ENCODE peak calls at places on chromosomes 11 and 22, in ten cellular contexts. G, Y, F, R, N, X, J, Z, S and M are unnamed samples.

GRCh38 chr22:28506207-28506606 is 173.4 kb downstream of the TTC28 start:
- DNase-seq in G (no peak), Y (no peak), F (no peak), R (no peak), N (no peak), X (no peak), J (no peak), Z (no peak), S (no peak), M (no peak)

GRCh38 chr11:134537296-134537695 is 125.3 kb upstream of the B3GAT1 start:
- DNase-seq in G (peak; percentile 39), Y (no peak), F (no peak), R (no peak), N (peak; percentile 25), X (no peak), J (no peak), Z (no peak), S (peak; percentile 7), M (no peak)

GRCh38 chr11:88231894-88232482 is 56.7 kb upstream of the RAB38 start:
- DNase-seq in G (no peak), Y (peak; percentile 45), F (peak; percentile 48), R (peak; percentile 34), N (peak; percentile 57), X (no peak), J (peak; percentile 37), Z (peak; percentile 23), S (peak; percentile 15), M (peak; percentile 47)

GRCh38 chr11:47433157-47433556 is 6.9 kb upstream of the PSMC3 start:
- DNase-seq in G (no peak), Y (no peak), F (no peak), R (no peak), N (no peak), X (no peak), J (peak; percentile 21), Z (no peak), S (no peak), M (peak; percentile 33)

GRCh38 chr11:58963551-58964075 is 24.3 kb downstream of the GLYATL1 start:
- DNase-seq in G (no peak), Y (no peak), F (peak; percentile 81), R (peak; percentile 89), N (no peak), X (no peak), J (peak; percentile 84), Z (peak; percentile 50), S (peak; percentile 74), M (peak; percentile 58)

GRCh38 chr11:102346456-102346747 is 612 bp upstream of the BIRC2 start:
- DNase-seq in G (no peak), Y (no peak), F (no peak), R (no peak), N (no peak), X (no peak), J (no peak), Z (no peak), S (no peak), M (no peak)

GRCh38 chr11:76658651-76659650 is 11.6 kb downstream of the LRRC32 start:
- DNase-seq in G (peak; percentile 71), Y (peak; percentile 17), F (no peak), R (no peak), N (no peak), X (no peak), J (no peak), Z (no peak), S (no peak), M (no peak)

GRCh38 chr11:57787920-57788716 is 26.5 kb downstream of the CTNND1 start:
- DNase-seq in G (no peak), Y (peak; percentile 66), F (peak; percentile 36), R (peak; percentile 97), N (no peak), X (no peak), J (no peak), Z (no peak), S (peak; percentile 31), M (no peak)

GRCh38 chr22:45424241-45424731 is 10.8 kb downstream of the RIBC2 start:
- DNase-seq in G (peak; percentile 69), Y (no peak), F (no peak), R (no peak), N (peak; percentile 52), X (no peak), J (no peak), Z (no peak), S (no peak), M (no peak)

GRCh38 chr11:6326303-6326702 is 6.0 kb upstream of the CAVIN3 start:
- DNase-seq in G (no peak), Y (no peak), F (no peak), R (no peak), N (no peak), X (no peak), J (no peak), Z (no peak), S (no peak), M (no peak)
- TF ChIP-seq CTCF in G (no peak), Y (no peak), F (no peak), R (no peak), N (no peak), X (no peak), J (no peak), Z (no peak), S (no peak), M (no peak)

GRCh38 chr11:36465449-36466163 is 44.5 kb downstream of the TRAF6 start:
- DNase-seq in G (no peak), Y (no peak), F (no peak), R (peak; percentile 6), N (no peak), X (no peak), J (peak; percentile 70), Z (no peak), S (no peak), M (no peak)

GRCh38 chr11:36469881-36470802 is 39.9 kb downstream of the TRAF6 start:
- DNase-seq in G (no peak), Y (no peak), F (no peak), R (peak; percentile 12), N (no peak), X (no peak), J (peak; percentile 92), Z (no peak), S (no peak), M (peak; percentile 59)

GRCh38 chr11:36467913-36468312 is 42.2 kb downstream of the TRAF6 start:
- DNase-seq in G (no peak), Y (no peak), F (no peak), R (no peak), N (no peak), X (no peak), J (no peak), Z (no peak), S (no peak), M (no peak)

GRCh38 chr11:36471577-36471976 is 38.5 kb downstream of the TRAF6 start:
- DNase-seq in G (no peak), Y (no peak), F (no peak), R (peak; percentile 75), N (no peak), X (no peak), J (no peak), Z (no peak), S (no peak), M (no peak)

GRCh38 chr11:36469063-36469462 is 41.0 kb downstream of the TRAF6 start:
- DNase-seq in G (no peak), Y (no peak), F (peak; percentile 55), R (no peak), N (no peak), X (no peak), J (peak; percentile 37), Z (no peak), S (peak; percentile 92), M (peak; percentile 45)
- TF ChIP-seq CTCF in G (no peak), Y (no peak), F (peak; percentile 62), R (peak; percentile 8), N (no peak), X (no peak), J (peak; percentile 33), Z (peak; percentile 42), S (peak; percentile 70), M (peak; percentile 79)

DNA sequence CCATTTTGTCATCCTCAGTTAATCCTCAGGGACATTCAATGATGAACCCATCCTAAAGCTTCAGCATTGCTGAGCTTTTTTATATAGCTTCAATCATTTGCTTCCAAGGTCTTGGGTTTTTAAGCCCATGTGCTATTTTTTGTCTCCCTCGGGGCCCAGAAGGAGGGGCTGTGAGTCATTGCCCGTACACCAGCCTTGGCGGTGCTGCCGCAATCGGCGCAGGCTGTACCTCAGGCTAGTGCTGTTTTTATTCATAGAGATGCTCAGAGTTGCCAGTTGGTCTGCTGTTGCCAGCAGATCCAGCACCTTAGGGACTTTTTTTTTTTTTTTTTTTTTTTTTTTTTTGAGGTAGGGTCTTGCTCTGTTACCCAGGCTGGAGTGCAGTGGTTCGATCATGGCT is 35.5 kb downstream of the ACO2 start:
- DNase-seq in G (peak; percentile 93), Y (no peak), F (no peak), R (peak; percentile 26), N (peak; percentile 89), X (no peak), J (no peak), Z (no peak), S (no peak), M (no peak)
- TF ChIP-seq CTCF in G (no peak), Y (no peak), F (no peak), R (no peak), N (no peak), X (no peak), J (no peak), Z (no peak), S (no peak), M (no peak)

GRCh38 chr22:38303974-38304373 is 13.3 kb downstream of the CSNK1E start:
- DNase-seq in G (no peak), Y (no peak), F (no peak), R (no peak), N (no peak), X (no peak), J (no peak), Z (no peak), S (no peak), M (no peak)

GRCh38 chr22:38300197-38300945 is 16.9 kb downstream of the CSNK1E start:
- DNase-seq in G (no peak), Y (no peak), F (no peak), R (no peak), N (no peak), X (no peak), J (no peak), Z (no peak), S (no peak), M (no peak)

GRCh38 chr22:38302906-38303305 is 14.3 kb downstream of the CSNK1E start:
- DNase-seq in G (no peak), Y (no peak), F (no peak), R (no peak), N (no peak), X (no peak), J (no peak), Z (no peak), S (no peak), M (no peak)

GRCh38 chr22:38305481-38306448 is 11.5 kb downstream of the CSNK1E start:
- DNase-seq in G (no peak), Y (peak; percentile 80), F (peak; percentile 49), R (peak; percentile 63), N (no peak), X (peak; percentile 12), J (peak; percentile 68), Z (no peak), S (peak; percentile 75), M (no peak)

GRCh38 chr22:38304526-38304925 is 12.7 kb downstream of the CSNK1E start:
- DNase-seq in G (no peak), Y (no peak), F (no peak), R (no peak), N (no peak), X (no peak), J (no peak), Z (no peak), S (no peak), M (no peak)
- TF ChIP-seq CTCF in G (peak; percentile 14), Y (no peak), F (peak; percentile 11), R (no peak), N (no peak), X (no peak), J (no peak), Z (no peak), S (no peak), M (no peak)